ENCODE peak calls at places on chromosomes 11 and 22, in six cellular contexts. J is cardiac fibroblast, I is GM23338, D is GM13976, R is pancreas, Y is astrocyte. E is an unnamed sample.
A peak's percentile ranks its signal among the peaks of the same experiment; 100 is the strongest.

GRCh38 chr11:70471254-70471653 is 72.9 kb downstream of the CTTN start:
- DNase-seq in I (peak; percentile 93), D (peak; percentile 78), Y (no peak), R (no peak), J (peak; percentile 48), E (peak; percentile 15)

GRCh38 chr22:35797411-35797810 is 79.7 kb downstream of the APOL5 start:
- DNase-seq in J (no peak), R (no peak), I (no peak), D (no peak), Y (no peak), E (no peak)

GRCh38 chr11:134037093-134037908 is 31.6 kb upstream of the JAM3 start:
- DNase-seq in R (peak; percentile 78), I (peak; percentile 82), D (peak; percentile 65), J (peak; percentile 75), Y (peak; percentile 53), E (peak; percentile 86)

GRCh38 chr11:1302041-1302460 is 7.4 kb downstream of the TOLLIP start:
- DNase-seq in I (no peak), D (no peak), R (peak; percentile 56), J (no peak), Y (no peak), E (no peak)

GRCh38 chr11:45850446-45850845 is 3.2 kb downstream of the CRY2 start:
- DNase-seq in J (peak; percentile 35), D (no peak), I (no peak), R (no peak), Y (peak; percentile 52), E (peak; percentile 18)

GRCh38 chr11:1382429-1382828 is 7.3 kb upstream of the BRSK2 start:
- DNase-seq in I (peak; percentile 41), Y (no peak), D (no peak), R (peak; percentile 48), J (no peak), E (no peak)

GRCh38 chr11:110000045-110000502 is 93.1 kb upstream of the ZC3H12C start:
- DNase-seq in R (no peak), D (peak; percentile 73), Y (peak; percentile 99), I (no peak), J (peak; percentile 87), E (peak; percentile 84)

GRCh38 chr11:82906236-82906635 is 4.7 kb downstream of the DDIAS start:
- DNase-seq in R (no peak), I (peak; percentile 74), D (no peak), J (peak; percentile 57), Y (peak; percentile 8), E (peak; percentile 54)

GRCh38 chr11:44868455-44869421 is 81.9 kb downstream of the TP53I11 start:
- DNase-seq in I (no peak), Y (no peak), J (no peak), R (no peak), D (no peak), E (no peak)

GRCh38 chr11:116534270-116534975 is 238.4 kb downstream of the BUD13 start:
- DNase-seq in D (no peak), Y (no peak), I (no peak), R (no peak), J (no peak), E (no peak)

GRCh38 chr11:83007909-83008580 is 63.7 kb downstream of the RAB30 start:
- DNase-seq in I (peak; percentile 24), R (peak; percentile 55), Y (peak; percentile 28), D (peak; percentile 41), J (peak; percentile 48), E (peak; percentile 44)

GRCh38 chr11:99632969-99633368 is 612.2 kb downstream of the CNTN5 start:
- DNase-seq in D (no peak), R (no peak), I (no peak), Y (no peak), J (no peak), E (no peak)

GRCh38 chr11:93895106-93895862 is 44.9 kb upstream of the VSTM5 start:
- DNase-seq in R (no peak), Y (peak; percentile 85), J (peak; percentile 76), D (no peak), I (peak; percentile 93), E (peak; percentile 71)

GRCh38 chr11:15471028-15471708 is 356.4 kb downstream of the INSC start:
- DNase-seq in R (no peak), I (no peak), D (no peak), Y (no peak), J (no peak), E (no peak)

GRCh38 chr22:43047605-43048004 is 32.7 kb upstream of the PACSIN2 start:
- DNase-seq in Y (no peak), R (no peak), J (no peak), I (no peak), D (no peak), E (peak; percentile 18)

GRCh38 chr22:40323681-40324083 is 22.6 kb upstream of the ADSL start:
- DNase-seq in Y (no peak), I (no peak), R (no peak), D (no peak), J (no peak), E (no peak)

GRCh38 chr22:29243874-29244446 is 23.8 kb downstream of the RHBDD3 start:
- DNase-seq in J (no peak), D (no peak), I (no peak), Y (no peak), R (no peak), E (no peak)

GRCh38 chr22:48737461-48738203 is 1090.0 kb downstream of the BRD1 start:
- DNase-seq in J (no peak), R (no peak), Y (no peak), I (no peak), D (no peak), E (no peak)

GRCh38 chr11:122259149-122259821 is 143.3 kb upstream of the BLID start:
- DNase-seq in I (no peak), Y (no peak), J (no peak), R (no peak), D (no peak), E (no peak)

GRCh38 chr11:128720522-128720985 is 26.7 kb downstream of the FLI1 start:
- DNase-seq in D (peak; percentile 62), J (peak; percentile 72), Y (peak; percentile 42), I (peak; percentile 48), R (no peak), E (no peak)

GRCh38 chr11:5679811-5680210 is 5.1 kb downstream of the TRIM5 start:
- DNase-seq in I (no peak), Y (peak; percentile 8), R (no peak), D (no peak), J (peak; percentile 4), E (no peak)

GRCh38 chr11:3994030-3994640 is 100.5 kb upstream of the RRM1 start:
- DNase-seq in I (no peak), D (no peak), Y (no peak), R (no peak), J (no peak), E (no peak)

GRCh38 chr11:795638-796564 is 2.2 kb downstream of the SLC25A22 start:
- DNase-seq in I (peak; percentile 57), J (peak; percentile 84), D (peak; percentile 94), Y (peak; percentile 61), R (peak; percentile 82), E (peak; percentile 89)

GRCh38 chr11:12315024-12315423 is 62.3 kb upstream of the PARVA start:
- DNase-seq in I (no peak), R (no peak), Y (no peak), J (no peak), D (no peak), E (no peak)

DNA sequence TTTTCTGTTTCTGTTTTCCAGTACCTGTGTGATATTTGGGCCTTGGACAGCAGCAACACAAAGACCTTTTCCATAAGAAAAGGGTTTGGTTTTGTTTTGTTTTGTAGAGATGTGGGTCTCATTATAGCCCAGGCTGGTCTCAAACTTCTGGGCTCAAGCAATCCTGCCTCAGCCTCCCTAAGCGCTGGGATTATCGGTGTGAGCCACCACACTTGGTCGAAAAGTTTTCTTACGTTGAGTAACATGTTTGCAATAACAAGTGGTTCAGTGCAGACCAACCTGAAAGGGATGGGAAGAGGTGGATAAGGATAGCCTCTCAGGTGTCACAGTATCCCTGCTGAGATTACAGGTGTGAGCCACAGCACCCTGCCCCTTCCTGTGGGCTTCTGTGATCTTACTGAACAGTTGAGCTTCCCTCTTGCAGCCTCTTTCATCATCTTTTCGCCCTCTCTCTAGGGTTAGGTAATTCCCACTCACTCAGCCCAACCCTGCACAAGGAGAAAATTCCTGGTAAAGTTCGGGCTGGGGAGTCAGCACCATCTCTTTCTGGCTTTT is 3.5 kb upstream of the MRPL48 start:
- DNase-seq in Y (no peak), I (peak; percentile 44), D (no peak), R (no peak), J (no peak), E (peak; percentile 73)
- TF ChIP-seq CTCF in Y (no peak), I (no peak), D (no peak), R (no peak), J (no peak), E (no peak)

GRCh38 chr22:45251828-45252227 is 11.1 kb upstream of the KIAA0930 start:
- DNase-seq in R (no peak), I (no peak), Y (no peak), D (no peak), J (no peak), E (no peak)
- TF ChIP-seq CTCF in R (no peak), I (peak; percentile 19), Y (no peak), D (no peak), J (no peak), E (no peak)

GRCh38 chr22:37018086-37018814 is 997 bp downstream of the TST start:
- DNase-seq in D (no peak), J (no peak), R (peak; percentile 57), Y (no peak), I (peak; percentile 49), E (no peak)

GRCh38 chr22:37021041-37021440 is 1.5 kb downstream of the MPST start:
- DNase-seq in D (no peak), J (no peak), R (no peak), Y (no peak), I (no peak), E (no peak)

GRCh38 chr22:37018815-37019308 is 385 bp downstream of the TST start:
- DNase-seq in D (no peak), Y (peak; percentile 31), I (peak; percentile 70), R (peak; percentile 66), J (peak; percentile 65), E (peak; percentile 88)

GRCh38 chr22:37020192-37020479 is 594 bp downstream of the MPST start:
- DNase-seq in Y (peak; percentile 45), J (peak; percentile 59), I (no peak), D (no peak), R (no peak), E (peak; percentile 51)

DNA sequence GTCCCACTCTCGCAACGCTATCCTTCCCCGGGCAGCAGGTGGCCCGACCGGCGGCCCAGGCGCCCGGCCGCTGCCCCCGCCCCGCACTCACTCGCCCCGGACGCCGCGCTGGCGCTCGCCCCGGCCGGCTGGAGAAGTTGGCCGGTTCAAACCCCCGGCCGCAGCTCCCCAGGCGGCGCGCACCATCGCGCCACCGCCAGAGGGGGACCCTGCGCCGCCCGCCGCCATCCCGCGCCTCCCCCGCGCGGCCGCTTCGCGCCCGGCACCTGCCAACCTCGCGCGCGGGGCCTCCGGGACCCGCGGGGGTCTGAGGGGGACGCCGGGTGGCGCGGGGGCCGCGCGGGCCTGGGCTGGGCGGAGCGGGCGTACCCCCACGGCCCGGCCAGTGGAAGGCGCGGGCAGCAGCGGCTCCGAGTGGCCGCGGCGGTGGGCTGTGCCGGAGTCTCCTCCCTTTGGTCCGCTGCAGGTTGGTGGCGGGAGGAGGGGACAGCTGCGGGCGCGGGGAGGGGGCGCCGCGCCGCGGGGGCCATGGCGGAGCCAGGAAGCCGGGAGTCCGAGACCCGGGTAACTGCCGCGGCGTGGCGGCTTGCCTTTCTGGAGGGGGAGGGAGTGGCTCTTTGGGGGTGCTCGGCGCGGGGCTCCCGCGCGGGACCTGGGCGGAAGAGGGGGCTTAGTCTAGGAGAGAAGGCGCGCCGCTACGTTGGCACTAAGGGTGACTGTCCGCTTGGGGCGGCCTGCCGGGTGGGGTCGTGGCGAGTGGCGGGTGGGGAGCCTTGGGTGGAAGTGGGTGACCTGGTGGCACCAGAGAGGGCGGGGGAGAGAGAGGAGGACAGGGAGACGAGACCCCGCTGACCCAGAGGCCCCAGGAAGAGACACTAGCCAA is at the start of the genes MPST and TST:
- DNase-seq in D (peak; percentile 91), I (peak; percentile 79), J (peak; percentile 77), Y (peak; percentile 45), R (peak; percentile 88), E (peak; percentile 76)
- TF ChIP-seq CTCF in D (no peak), I (no peak), J (no peak), Y (no peak), R (no peak), E (no peak)

GRCh38 chr11:26470992-26471391 is 101.1 kb downstream of the MUC15 start:
- DNase-seq in Y (no peak), R (no peak), I (no peak), D (no peak), J (no peak), E (no peak)
- TF ChIP-seq CTCF in Y (no peak), R (no peak), I (no peak), D (no peak), J (no peak), E (no peak)